ENCODE peak calls at places on chromosomes 5 and 9, in five cellular contexts. One of them, this sample, is unnamed.
A peak's percentile ranks its signal among the peaks of the same experiment; 100 is the strongest.

GRCh38 chr9:128718475-128718874 is 5.5 kb downstream of the ZDHHC12 start:
- DNase-seq in NCI-H1105 treated with DMSO at 0.1 percent for 48 hours: no peak
- DNase-seq in central memory CD4-positive, alpha-beta T cell: no peak
- DNase-seq in AG04450: no peak
- DNase-seq in HEK293T: no peak
- DNase-seq in this sample: no peak

GRCh38 chr9:75890541-75891276 is at the start of gene PCSK5:
- DNase-seq in NCI-H1105 treated with DMSO at 0.1 percent for 48 hours: peak; percentile 89
- DNase-seq in central memory CD4-positive, alpha-beta T cell: peak; percentile 85
- DNase-seq in AG04450: peak; percentile 73
- DNase-seq in HEK293T: peak; percentile 84
- DNase-seq in this sample: peak; percentile 78

GRCh38 chr5:91058575-91058974 is 324.5 kb downstream of the ARRDC3 start:
- DNase-seq in NCI-H1105 treated with DMSO at 0.1 percent for 48 hours: no peak
- DNase-seq in central memory CD4-positive, alpha-beta T cell: no peak
- DNase-seq in AG04450: no peak
- DNase-seq in HEK293T: no peak
- DNase-seq in this sample: no peak

GRCh38 chr5:137837741-137838389 is 29.8 kb upstream of the MYOT start:
- DNase-seq in NCI-H1105 treated with DMSO at 0.1 percent for 48 hours: no peak
- DNase-seq in central memory CD4-positive, alpha-beta T cell: no peak
- DNase-seq in AG04450: no peak
- DNase-seq in HEK293T: no peak
- DNase-seq in this sample: peak; percentile 8

GRCh38 chr5:142686210-142686734 is 382 bp upstream of the FGF1 start:
- DNase-seq in NCI-H1105 treated with DMSO at 0.1 percent for 48 hours: no peak
- DNase-seq in central memory CD4-positive, alpha-beta T cell: no peak
- DNase-seq in AG04450: no peak
- DNase-seq in HEK293T: no peak
- DNase-seq in this sample: no peak

GRCh38 chr9:83472221-83472665 is 66.0 kb downstream of the FRMD3 start:
- DNase-seq in NCI-H1105 treated with DMSO at 0.1 percent for 48 hours: no peak
- DNase-seq in central memory CD4-positive, alpha-beta T cell: no peak
- DNase-seq in AG04450: no peak
- DNase-seq in HEK293T: no peak
- DNase-seq in this sample: no peak

GRCh38 chr9:109918359-109919163 is 138.6 kb downstream of the PALM2AKAP2 start:
- DNase-seq in NCI-H1105 treated with DMSO at 0.1 percent for 48 hours: peak; percentile 87
- DNase-seq in central memory CD4-positive, alpha-beta T cell: no peak
- DNase-seq in AG04450: no peak
- DNase-seq in HEK293T: no peak
- DNase-seq in this sample: no peak

GRCh38 chr9:19201899-19202891 is 28.3 kb upstream of the DENND4C start:
- DNase-seq in NCI-H1105 treated with DMSO at 0.1 percent for 48 hours: peak; percentile 21
- DNase-seq in central memory CD4-positive, alpha-beta T cell: no peak
- DNase-seq in AG04450: no peak
- DNase-seq in HEK293T: peak; percentile 73
- DNase-seq in this sample: no peak

GRCh38 chr9:127935765-127936221 is 1.9 kb downstream of the DPM2 start:
- DNase-seq in NCI-H1105 treated with DMSO at 0.1 percent for 48 hours: no peak
- DNase-seq in central memory CD4-positive, alpha-beta T cell: no peak
- DNase-seq in AG04450: no peak
- DNase-seq in HEK293T: no peak
- DNase-seq in this sample: no peak

GRCh38 chr9:6711403-6711802 is 46.4 kb upstream of the KDM4C start:
- DNase-seq in NCI-H1105 treated with DMSO at 0.1 percent for 48 hours: no peak
- DNase-seq in central memory CD4-positive, alpha-beta T cell: no peak
- DNase-seq in AG04450: peak; percentile 13
- DNase-seq in HEK293T: no peak
- DNase-seq in this sample: no peak

GRCh38 chr9:22413884-22414283 is 32.7 kb upstream of the DMRTA1 start:
- DNase-seq in NCI-H1105 treated with DMSO at 0.1 percent for 48 hours: no peak
- DNase-seq in central memory CD4-positive, alpha-beta T cell: no peak
- DNase-seq in AG04450: no peak
- DNase-seq in HEK293T: no peak
- DNase-seq in this sample: no peak

GRCh38 chr9:134378901-134379338 is 52.7 kb downstream of the RXRA start:
- DNase-seq in NCI-H1105 treated with DMSO at 0.1 percent for 48 hours: no peak
- DNase-seq in central memory CD4-positive, alpha-beta T cell: no peak
- DNase-seq in AG04450: no peak
- DNase-seq in HEK293T: peak; percentile 46
- DNase-seq in this sample: no peak

GRCh38 chr5:171317225-171317624 is 8.2 kb downstream of the TLX3 start:
- DNase-seq in NCI-H1105 treated with DMSO at 0.1 percent for 48 hours: no peak
- DNase-seq in central memory CD4-positive, alpha-beta T cell: no peak
- DNase-seq in AG04450: no peak
- DNase-seq in HEK293T: no peak
- DNase-seq in this sample: no peak

GRCh38 chr5:158074992-158075769 is 216.2 kb upstream of the CLINT1 start:
- DNase-seq in NCI-H1105 treated with DMSO at 0.1 percent for 48 hours: peak; percentile 33
- DNase-seq in central memory CD4-positive, alpha-beta T cell: peak; percentile 33
- DNase-seq in AG04450: peak; percentile 11
- DNase-seq in HEK293T: peak; percentile 80
- DNase-seq in this sample: peak; percentile 24

GRCh38 chr5:36507332-36507952 is 99.0 kb upstream of the SLC1A3 start:
- DNase-seq in NCI-H1105 treated with DMSO at 0.1 percent for 48 hours: peak; percentile 68
- DNase-seq in central memory CD4-positive, alpha-beta T cell: peak; percentile 34
- DNase-seq in AG04450: no peak
- DNase-seq in HEK293T: peak; percentile 80
- DNase-seq in this sample: no peak

GRCh38 chr5:74085782-74086181 is 459.8 kb downstream of the ARHGEF28 start:
- DNase-seq in NCI-H1105 treated with DMSO at 0.1 percent for 48 hours: no peak
- DNase-seq in central memory CD4-positive, alpha-beta T cell: no peak
- DNase-seq in AG04450: no peak
- DNase-seq in HEK293T: no peak
- DNase-seq in this sample: no peak

GRCh38 chr9:83247732-83248131 is 184.8 kb upstream of the RASEF start:
- DNase-seq in NCI-H1105 treated with DMSO at 0.1 percent for 48 hours: no peak
- DNase-seq in central memory CD4-positive, alpha-beta T cell: no peak
- DNase-seq in AG04450: no peak
- DNase-seq in HEK293T: no peak
- DNase-seq in this sample: no peak

GRCh38 chr5:159442210-159442850 is 112.0 kb upstream of the IL12B start:
- DNase-seq in NCI-H1105 treated with DMSO at 0.1 percent for 48 hours: no peak
- DNase-seq in central memory CD4-positive, alpha-beta T cell: no peak
- DNase-seq in AG04450: no peak
- DNase-seq in HEK293T: no peak
- DNase-seq in this sample: no peak

GRCh38 chr5:40046792-40047191 is 622.0 kb upstream of the DAB2 start:
- DNase-seq in NCI-H1105 treated with DMSO at 0.1 percent for 48 hours: no peak
- DNase-seq in central memory CD4-positive, alpha-beta T cell: no peak
- DNase-seq in AG04450: no peak
- DNase-seq in HEK293T: no peak
- DNase-seq in this sample: peak; percentile 47

GRCh38 chr9:137055385-137056364 is 1.8 kb upstream of the ENTPD2 start:
- DNase-seq in NCI-H1105 treated with DMSO at 0.1 percent for 48 hours: peak; percentile 4
- DNase-seq in central memory CD4-positive, alpha-beta T cell: no peak
- DNase-seq in AG04450: no peak
- DNase-seq in HEK293T: no peak
- DNase-seq in this sample: no peak

GRCh38 chr5:95959051-95959963 is 2.3 kb downstream of the ELL2 start:
- DNase-seq in NCI-H1105 treated with DMSO at 0.1 percent for 48 hours: no peak
- DNase-seq in central memory CD4-positive, alpha-beta T cell: no peak
- DNase-seq in AG04450: no peak
- DNase-seq in HEK293T: no peak
- DNase-seq in this sample: no peak

GRCh38 chr5:11607944-11608343 is 296.3 kb downstream of the CTNND2 start:
- DNase-seq in NCI-H1105 treated with DMSO at 0.1 percent for 48 hours: no peak
- DNase-seq in central memory CD4-positive, alpha-beta T cell: no peak
- DNase-seq in AG04450: no peak
- DNase-seq in HEK293T: no peak
- DNase-seq in this sample: no peak

GRCh38 chr9:98523231-98523901 is 185.4 kb downstream of the GABBR2 start:
- DNase-seq in NCI-H1105 treated with DMSO at 0.1 percent for 48 hours: no peak
- DNase-seq in central memory CD4-positive, alpha-beta T cell: no peak
- DNase-seq in AG04450: no peak
- DNase-seq in HEK293T: peak; percentile 36
- DNase-seq in this sample: peak; percentile 14

GRCh38 chr9:122949696-122950095 is 8.9 kb downstream of the RABGAP1 start:
- DNase-seq in NCI-H1105 treated with DMSO at 0.1 percent for 48 hours: no peak
- DNase-seq in central memory CD4-positive, alpha-beta T cell: no peak
- DNase-seq in AG04450: no peak
- DNase-seq in HEK293T: no peak
- DNase-seq in this sample: no peak

GRCh38 chr9:134434896-134435506 is 108.7 kb downstream of the RXRA start:
- DNase-seq in NCI-H1105 treated with DMSO at 0.1 percent for 48 hours: peak; percentile 94
- DNase-seq in central memory CD4-positive, alpha-beta T cell: no peak
- DNase-seq in AG04450: peak; percentile 92
- DNase-seq in HEK293T: peak; percentile 79
- DNase-seq in this sample: peak; percentile 83

GRCh38 chr5:107389769-107390168 is 281.0 kb downstream of the EFNA5 start:
- DNase-seq in NCI-H1105 treated with DMSO at 0.1 percent for 48 hours: no peak
- DNase-seq in central memory CD4-positive, alpha-beta T cell: no peak
- DNase-seq in AG04450: no peak
- DNase-seq in HEK293T: no peak
- DNase-seq in this sample: no peak

GRCh38 chr5:159849437-159850191 is 66.7 kb upstream of the ADRA1B start:
- DNase-seq in NCI-H1105 treated with DMSO at 0.1 percent for 48 hours: no peak
- DNase-seq in central memory CD4-positive, alpha-beta T cell: no peak
- DNase-seq in AG04450: peak; percentile 45
- DNase-seq in HEK293T: no peak
- DNase-seq in this sample: peak; percentile 67

GRCh38 chr9:14372437-14373318 is 58.7 kb upstream of the NFIB start:
- DNase-seq in NCI-H1105 treated with DMSO at 0.1 percent for 48 hours: no peak
- DNase-seq in central memory CD4-positive, alpha-beta T cell: no peak
- DNase-seq in AG04450: peak; percentile 29
- DNase-seq in HEK293T: no peak
- DNase-seq in this sample: no peak

GRCh38 chr5:135185461-135186075 is 151.5 kb upstream of the PITX1 start:
- DNase-seq in NCI-H1105 treated with DMSO at 0.1 percent for 48 hours: peak; percentile 24
- DNase-seq in central memory CD4-positive, alpha-beta T cell: no peak
- DNase-seq in AG04450: no peak
- DNase-seq in HEK293T: no peak
- DNase-seq in this sample: no peak

GRCh38 chr5:173890195-173890951 is 2.2 kb downstream of the CPEB4 start:
- DNase-seq in NCI-H1105 treated with DMSO at 0.1 percent for 48 hours: peak; percentile 43
- DNase-seq in central memory CD4-positive, alpha-beta T cell: no peak
- DNase-seq in AG04450: no peak
- DNase-seq in HEK293T: no peak
- DNase-seq in this sample: no peak

GRCh38 chr5:41176952-41177351 is 36.4 kb downstream of the C6 start:
- DNase-seq in NCI-H1105 treated with DMSO at 0.1 percent for 48 hours: no peak
- DNase-seq in central memory CD4-positive, alpha-beta T cell: no peak
- DNase-seq in AG04450: peak; percentile 45
- DNase-seq in HEK293T: no peak
- DNase-seq in this sample: no peak

GRCh38 chr9:109113239-109113638 is 6.5 kb downstream of the TMEM245 start:
- DNase-seq in NCI-H1105 treated with DMSO at 0.1 percent for 48 hours: no peak
- DNase-seq in central memory CD4-positive, alpha-beta T cell: no peak
- DNase-seq in AG04450: no peak
- DNase-seq in HEK293T: no peak
- DNase-seq in this sample: no peak

GRCh38 chr5:10902145-10902544 is 141.1 kb upstream of the DAP start:
- DNase-seq in NCI-H1105 treated with DMSO at 0.1 percent for 48 hours: no peak
- DNase-seq in central memory CD4-positive, alpha-beta T cell: no peak
- DNase-seq in AG04450: peak; percentile 36
- DNase-seq in HEK293T: no peak
- DNase-seq in this sample: peak; percentile 62

GRCh38 chr5:34685485-34686197 is 29.5 kb downstream of the RAI14 start:
- DNase-seq in NCI-H1105 treated with DMSO at 0.1 percent for 48 hours: no peak
- DNase-seq in central memory CD4-positive, alpha-beta T cell: no peak
- DNase-seq in AG04450: no peak
- DNase-seq in HEK293T: no peak
- DNase-seq in this sample: no peak

GRCh38 chr5:180400416-180400815 is 47.3 kb upstream of the GFPT2 start:
- DNase-seq in NCI-H1105 treated with DMSO at 0.1 percent for 48 hours: no peak
- DNase-seq in central memory CD4-positive, alpha-beta T cell: no peak
- DNase-seq in AG04450: no peak
- DNase-seq in HEK293T: no peak
- DNase-seq in this sample: no peak

This sample was measured in non-pigmented ciliary epithelial cell.